ENCODE peak calls at places on chromosomes 4 and X, in eight cellular contexts. One of them, this sample, is unnamed.
A peak's percentile ranks its signal among the peaks of the same experiment; 100 is the strongest.

GRCh38 chrX:119690921-119691716 is 1.8 kb downstream of the SEPTIN6 start:
- DNase-seq in astrocyte of the spinal cord: no peak
- DNase-seq in IMR-90: peak; percentile 51
- DNase-seq in choroid plexus epithelial cell: no peak
- DNase-seq in stimulated activated CD4-positive, alpha-beta T cell treated with anti-CD3 and anti-CD28 coated beads, Interleukin-1b, Interleukin-23, amount 100 ng/mL, for 24 hours: peak; percentile 40
- DNase-seq in ascending aorta: no peak
- DNase-seq in HT1080: no peak
- DNase-seq in tibial nerve: no peak
- DNase-seq in this sample: no peak

GRCh38 chr4:88649716-88650115 is 47.9 kb downstream of the NAP1L5 start:
- DNase-seq in astrocyte of the spinal cord: no peak
- DNase-seq in IMR-90: no peak
- DNase-seq in choroid plexus epithelial cell: no peak
- DNase-seq in stimulated activated CD4-positive, alpha-beta T cell treated with anti-CD3 and anti-CD28 coated beads, Interleukin-1b, Interleukin-23, amount 100 ng/mL, for 24 hours: no peak
- DNase-seq in ascending aorta: no peak
- DNase-seq in HT1080: no peak
- DNase-seq in tibial nerve: no peak
- DNase-seq in this sample: no peak

GRCh38 chr4:77564231-77564630 is 41.4 kb upstream of the CXCL13 start:
- DNase-seq in astrocyte of the spinal cord: no peak
- DNase-seq in IMR-90: no peak
- DNase-seq in choroid plexus epithelial cell: peak; percentile 65
- DNase-seq in stimulated activated CD4-positive, alpha-beta T cell treated with anti-CD3 and anti-CD28 coated beads, Interleukin-1b, Interleukin-23, amount 100 ng/mL, for 24 hours: no peak
- DNase-seq in ascending aorta: no peak
- DNase-seq in HT1080: no peak
- DNase-seq in tibial nerve: peak; percentile 78
- DNase-seq in this sample: no peak

GRCh38 chr4:164239976-164240375 is 514.0 kb upstream of the SMIM31 start:
- DNase-seq in astrocyte of the spinal cord: peak; percentile 19
- DNase-seq in IMR-90: no peak
- DNase-seq in choroid plexus epithelial cell: peak; percentile 47
- DNase-seq in stimulated activated CD4-positive, alpha-beta T cell treated with anti-CD3 and anti-CD28 coated beads, Interleukin-1b, Interleukin-23, amount 100 ng/mL, for 24 hours: no peak
- DNase-seq in ascending aorta: no peak
- DNase-seq in HT1080: no peak
- DNase-seq in tibial nerve: no peak
- DNase-seq in this sample: no peak

GRCh38 chrX:29315931-29316330 is 728.7 kb downstream of the IL1RAPL1 start:
- DNase-seq in astrocyte of the spinal cord: no peak
- DNase-seq in IMR-90: no peak
- DNase-seq in choroid plexus epithelial cell: no peak
- DNase-seq in stimulated activated CD4-positive, alpha-beta T cell treated with anti-CD3 and anti-CD28 coated beads, Interleukin-1b, Interleukin-23, amount 100 ng/mL, for 24 hours: no peak
- DNase-seq in ascending aorta: no peak
- DNase-seq in HT1080: no peak
- DNase-seq in tibial nerve: no peak
- DNase-seq in this sample: no peak

GRCh38 chrX:47802589-47802988 is 34.1 kb upstream of the ZNF81 start:
- DNase-seq in astrocyte of the spinal cord: peak; percentile 7
- DNase-seq in IMR-90: peak; percentile 8
- DNase-seq in choroid plexus epithelial cell: peak; percentile 44
- DNase-seq in stimulated activated CD4-positive, alpha-beta T cell treated with anti-CD3 and anti-CD28 coated beads, Interleukin-1b, Interleukin-23, amount 100 ng/mL, for 24 hours: no peak
- DNase-seq in ascending aorta: no peak
- DNase-seq in HT1080: no peak
- DNase-seq in tibial nerve: no peak
- DNase-seq in this sample: no peak

GRCh38 chr4:169663894-169664293 is 43.5 kb downstream of the CLCN3 start:
- DNase-seq in astrocyte of the spinal cord: peak; percentile 52
- DNase-seq in IMR-90: peak; percentile 31
- DNase-seq in choroid plexus epithelial cell: peak; percentile 30
- DNase-seq in stimulated activated CD4-positive, alpha-beta T cell treated with anti-CD3 and anti-CD28 coated beads, Interleukin-1b, Interleukin-23, amount 100 ng/mL, for 24 hours: no peak
- DNase-seq in ascending aorta: no peak
- DNase-seq in HT1080: peak; percentile 65
- DNase-seq in tibial nerve: no peak
- DNase-seq in this sample: peak; percentile 3

GRCh38 chr4:176340871-176341685 is 21.3 kb downstream of the SPCS3 start:
- DNase-seq in astrocyte of the spinal cord: peak; percentile 69
- DNase-seq in IMR-90: peak; percentile 66
- DNase-seq in choroid plexus epithelial cell: peak; percentile 75
- DNase-seq in stimulated activated CD4-positive, alpha-beta T cell treated with anti-CD3 and anti-CD28 coated beads, Interleukin-1b, Interleukin-23, amount 100 ng/mL, for 24 hours: no peak
- DNase-seq in ascending aorta: no peak
- DNase-seq in HT1080: peak; percentile 55
- DNase-seq in tibial nerve: peak; percentile 47
- DNase-seq in this sample: peak; percentile 38

GRCh38 chr4:40310225-40310624 is 24.9 kb upstream of the CHRNA9 start:
- DNase-seq in astrocyte of the spinal cord: no peak
- DNase-seq in IMR-90: no peak
- DNase-seq in choroid plexus epithelial cell: no peak
- DNase-seq in stimulated activated CD4-positive, alpha-beta T cell treated with anti-CD3 and anti-CD28 coated beads, Interleukin-1b, Interleukin-23, amount 100 ng/mL, for 24 hours: no peak
- DNase-seq in ascending aorta: no peak
- DNase-seq in HT1080: no peak
- DNase-seq in tibial nerve: no peak
- DNase-seq in this sample: no peak

GRCh38 chr4:139167774-139168444 is 9.1 kb downstream of the ELF2 start:
- DNase-seq in astrocyte of the spinal cord: peak; percentile 30
- DNase-seq in IMR-90: peak; percentile 68
- DNase-seq in choroid plexus epithelial cell: peak; percentile 71
- DNase-seq in stimulated activated CD4-positive, alpha-beta T cell treated with anti-CD3 and anti-CD28 coated beads, Interleukin-1b, Interleukin-23, amount 100 ng/mL, for 24 hours: no peak
- DNase-seq in ascending aorta: no peak
- DNase-seq in HT1080: peak; percentile 37
- DNase-seq in tibial nerve: peak; percentile 31
- DNase-seq in this sample: no peak

GRCh38 chr4:82852751-82853053 is 38.3 kb downstream of the SEC31A start:
- DNase-seq in astrocyte of the spinal cord: no peak
- DNase-seq in IMR-90: no peak
- DNase-seq in choroid plexus epithelial cell: no peak
- DNase-seq in stimulated activated CD4-positive, alpha-beta T cell treated with anti-CD3 and anti-CD28 coated beads, Interleukin-1b, Interleukin-23, amount 100 ng/mL, for 24 hours: no peak
- DNase-seq in ascending aorta: no peak
- DNase-seq in HT1080: no peak
- DNase-seq in tibial nerve: no peak
- DNase-seq in this sample: no peak

GRCh38 chrX:153853180-153853901 is 23.0 kb upstream of the PDZD4 start:
- DNase-seq in astrocyte of the spinal cord: no peak
- DNase-seq in IMR-90: no peak
- DNase-seq in choroid plexus epithelial cell: no peak
- DNase-seq in stimulated activated CD4-positive, alpha-beta T cell treated with anti-CD3 and anti-CD28 coated beads, Interleukin-1b, Interleukin-23, amount 100 ng/mL, for 24 hours: no peak
- DNase-seq in ascending aorta: no peak
- DNase-seq in HT1080: no peak
- DNase-seq in tibial nerve: no peak
- DNase-seq in this sample: no peak

GRCh38 chrX:37476571-37477188 is 94.8 kb upstream of the LANCL3 start:
- DNase-seq in astrocyte of the spinal cord: no peak
- DNase-seq in IMR-90: no peak
- DNase-seq in choroid plexus epithelial cell: no peak
- DNase-seq in stimulated activated CD4-positive, alpha-beta T cell treated with anti-CD3 and anti-CD28 coated beads, Interleukin-1b, Interleukin-23, amount 100 ng/mL, for 24 hours: no peak
- DNase-seq in ascending aorta: no peak
- DNase-seq in HT1080: no peak
- DNase-seq in tibial nerve: no peak
- DNase-seq in this sample: no peak

GRCh38 chr4:103934178-103934789 is 214.5 kb upstream of the TACR3 start:
- DNase-seq in astrocyte of the spinal cord: peak; percentile 65
- DNase-seq in IMR-90: peak; percentile 28
- DNase-seq in choroid plexus epithelial cell: peak; percentile 63
- DNase-seq in stimulated activated CD4-positive, alpha-beta T cell treated with anti-CD3 and anti-CD28 coated beads, Interleukin-1b, Interleukin-23, amount 100 ng/mL, for 24 hours: no peak
- DNase-seq in ascending aorta: no peak
- DNase-seq in HT1080: peak; percentile 26
- DNase-seq in tibial nerve: peak; percentile 42
- DNase-seq in this sample: peak; percentile 48

GRCh38 chr4:128229458-128229805 is 58.2 kb downstream of the PGRMC2 start:
- DNase-seq in astrocyte of the spinal cord: no peak
- DNase-seq in IMR-90: peak; percentile 43
- DNase-seq in choroid plexus epithelial cell: peak; percentile 36
- DNase-seq in stimulated activated CD4-positive, alpha-beta T cell treated with anti-CD3 and anti-CD28 coated beads, Interleukin-1b, Interleukin-23, amount 100 ng/mL, for 24 hours: no peak
- DNase-seq in ascending aorta: no peak
- DNase-seq in HT1080: no peak
- DNase-seq in tibial nerve: no peak
- DNase-seq in this sample: no peak

GRCh38 chr4:43014266-43014665 is 121.8 kb downstream of the GRXCR1 start:
- DNase-seq in astrocyte of the spinal cord: no peak
- DNase-seq in IMR-90: no peak
- DNase-seq in choroid plexus epithelial cell: no peak
- DNase-seq in stimulated activated CD4-positive, alpha-beta T cell treated with anti-CD3 and anti-CD28 coated beads, Interleukin-1b, Interleukin-23, amount 100 ng/mL, for 24 hours: no peak
- DNase-seq in ascending aorta: no peak
- DNase-seq in HT1080: no peak
- DNase-seq in tibial nerve: no peak
- DNase-seq in this sample: no peak

GRCh38 chr4:15912961-15913630 is 25.4 kb downstream of the FGFBP1 start:
- DNase-seq in astrocyte of the spinal cord: no peak
- DNase-seq in IMR-90: peak; percentile 33
- DNase-seq in choroid plexus epithelial cell: peak; percentile 76
- DNase-seq in stimulated activated CD4-positive, alpha-beta T cell treated with anti-CD3 and anti-CD28 coated beads, Interleukin-1b, Interleukin-23, amount 100 ng/mL, for 24 hours: no peak
- DNase-seq in ascending aorta: no peak
- DNase-seq in HT1080: no peak
- DNase-seq in tibial nerve: no peak
- DNase-seq in this sample: no peak

GRCh38 chr4:177272007-177272406 is 37.7 kb upstream of the NEIL3 start:
- DNase-seq in astrocyte of the spinal cord: no peak
- DNase-seq in IMR-90: no peak
- DNase-seq in choroid plexus epithelial cell: no peak
- DNase-seq in stimulated activated CD4-positive, alpha-beta T cell treated with anti-CD3 and anti-CD28 coated beads, Interleukin-1b, Interleukin-23, amount 100 ng/mL, for 24 hours: no peak
- DNase-seq in ascending aorta: no peak
- DNase-seq in HT1080: no peak
- DNase-seq in tibial nerve: no peak
- DNase-seq in this sample: no peak

GRCh38 chrX:69531031-69531755 is 27.1 kb downstream of the NALF2 start:
- DNase-seq in astrocyte of the spinal cord: no peak
- DNase-seq in IMR-90: no peak
- DNase-seq in choroid plexus epithelial cell: no peak
- DNase-seq in stimulated activated CD4-positive, alpha-beta T cell treated with anti-CD3 and anti-CD28 coated beads, Interleukin-1b, Interleukin-23, amount 100 ng/mL, for 24 hours: no peak
- DNase-seq in ascending aorta: no peak
- DNase-seq in HT1080: no peak
- DNase-seq in tibial nerve: no peak
- DNase-seq in this sample: no peak

GRCh38 chr4:39514888-39515401 is 12.3 kb downstream of the UGDH start:
- DNase-seq in astrocyte of the spinal cord: peak; percentile 34
- DNase-seq in IMR-90: peak; percentile 66
- DNase-seq in choroid plexus epithelial cell: peak; percentile 34
- DNase-seq in stimulated activated CD4-positive, alpha-beta T cell treated with anti-CD3 and anti-CD28 coated beads, Interleukin-1b, Interleukin-23, amount 100 ng/mL, for 24 hours: no peak
- DNase-seq in ascending aorta: no peak
- DNase-seq in HT1080: no peak
- DNase-seq in tibial nerve: no peak
- DNase-seq in this sample: no peak

GRCh38 chrX:124518888-124519287 is 172.5 kb downstream of the SH2D1A start:
- DNase-seq in astrocyte of the spinal cord: peak; percentile 22
- DNase-seq in IMR-90: peak; percentile 7
- DNase-seq in choroid plexus epithelial cell: no peak
- DNase-seq in stimulated activated CD4-positive, alpha-beta T cell treated with anti-CD3 and anti-CD28 coated beads, Interleukin-1b, Interleukin-23, amount 100 ng/mL, for 24 hours: no peak
- DNase-seq in ascending aorta: no peak
- DNase-seq in HT1080: peak; percentile 79
- DNase-seq in tibial nerve: no peak
- DNase-seq in this sample: no peak

GRCh38 chrX:55489315-55490009 is at the start of gene USP51:
- DNase-seq in astrocyte of the spinal cord: peak; percentile 18
- DNase-seq in IMR-90: peak; percentile 51
- DNase-seq in choroid plexus epithelial cell: peak; percentile 65
- DNase-seq in stimulated activated CD4-positive, alpha-beta T cell treated with anti-CD3 and anti-CD28 coated beads, Interleukin-1b, Interleukin-23, amount 100 ng/mL, for 24 hours: no peak
- DNase-seq in ascending aorta: no peak
- DNase-seq in HT1080: no peak
- DNase-seq in tibial nerve: peak; percentile 36
- DNase-seq in this sample: no peak

GRCh38 chr4:114027596-114027995 is 48.1 kb upstream of the ARSJ start:
- DNase-seq in astrocyte of the spinal cord: no peak
- DNase-seq in IMR-90: no peak
- DNase-seq in choroid plexus epithelial cell: no peak
- DNase-seq in stimulated activated CD4-positive, alpha-beta T cell treated with anti-CD3 and anti-CD28 coated beads, Interleukin-1b, Interleukin-23, amount 100 ng/mL, for 24 hours: no peak
- DNase-seq in ascending aorta: no peak
- DNase-seq in HT1080: no peak
- DNase-seq in tibial nerve: no peak
- DNase-seq in this sample: no peak

GRCh38 chr4:141900841-141901240 is 264.5 kb downstream of the IL15 start:
- DNase-seq in astrocyte of the spinal cord: no peak
- DNase-seq in IMR-90: no peak
- DNase-seq in choroid plexus epithelial cell: no peak
- DNase-seq in stimulated activated CD4-positive, alpha-beta T cell treated with anti-CD3 and anti-CD28 coated beads, Interleukin-1b, Interleukin-23, amount 100 ng/mL, for 24 hours: no peak
- DNase-seq in ascending aorta: no peak
- DNase-seq in HT1080: no peak
- DNase-seq in tibial nerve: no peak
- DNase-seq in this sample: no peak

GRCh38 chr4:72418458-72418857 is 150.6 kb downstream of the ADAMTS3 start:
- DNase-seq in astrocyte of the spinal cord: peak; percentile 80
- DNase-seq in IMR-90: peak; percentile 60
- DNase-seq in choroid plexus epithelial cell: peak; percentile 84
- DNase-seq in stimulated activated CD4-positive, alpha-beta T cell treated with anti-CD3 and anti-CD28 coated beads, Interleukin-1b, Interleukin-23, amount 100 ng/mL, for 24 hours: no peak
- DNase-seq in ascending aorta: no peak
- DNase-seq in HT1080: peak; percentile 87
- DNase-seq in tibial nerve: peak; percentile 40
- DNase-seq in this sample: peak; percentile 53

GRCh38 chr4:159206427-159206871 is 103.6 kb downstream of the RAPGEF2 start:
- DNase-seq in astrocyte of the spinal cord: peak; percentile 36
- DNase-seq in IMR-90: peak; percentile 76
- DNase-seq in choroid plexus epithelial cell: peak; percentile 52
- DNase-seq in stimulated activated CD4-positive, alpha-beta T cell treated with anti-CD3 and anti-CD28 coated beads, Interleukin-1b, Interleukin-23, amount 100 ng/mL, for 24 hours: peak; percentile 26
- DNase-seq in ascending aorta: no peak
- DNase-seq in HT1080: no peak
- DNase-seq in tibial nerve: no peak
- DNase-seq in this sample: no peak

GRCh38 chr4:170868191-170868590 is 778.4 kb upstream of the AADAT start:
- DNase-seq in astrocyte of the spinal cord: no peak
- DNase-seq in IMR-90: no peak
- DNase-seq in choroid plexus epithelial cell: no peak
- DNase-seq in stimulated activated CD4-positive, alpha-beta T cell treated with anti-CD3 and anti-CD28 coated beads, Interleukin-1b, Interleukin-23, amount 100 ng/mL, for 24 hours: no peak
- DNase-seq in ascending aorta: no peak
- DNase-seq in HT1080: peak; percentile 69
- DNase-seq in tibial nerve: no peak
- DNase-seq in this sample: no peak

GRCh38 chr4:184280591-184281071 is 63.0 kb upstream of the ENPP6 start:
- DNase-seq in astrocyte of the spinal cord: no peak
- DNase-seq in IMR-90: no peak
- DNase-seq in choroid plexus epithelial cell: no peak
- DNase-seq in stimulated activated CD4-positive, alpha-beta T cell treated with anti-CD3 and anti-CD28 coated beads, Interleukin-1b, Interleukin-23, amount 100 ng/mL, for 24 hours: no peak
- DNase-seq in ascending aorta: no peak
- DNase-seq in HT1080: no peak
- DNase-seq in tibial nerve: no peak
- DNase-seq in this sample: no peak

GRCh38 chrX:1163231-1163630 is 49.2 kb downstream of the CRLF2 start:
- DNase-seq in astrocyte of the spinal cord: no peak
- DNase-seq in IMR-90: no peak
- DNase-seq in choroid plexus epithelial cell: no peak
- DNase-seq in stimulated activated CD4-positive, alpha-beta T cell treated with anti-CD3 and anti-CD28 coated beads, Interleukin-1b, Interleukin-23, amount 100 ng/mL, for 24 hours: no peak
- DNase-seq in ascending aorta: no peak
- DNase-seq in HT1080: no peak
- DNase-seq in tibial nerve: no peak
- DNase-seq in this sample: no peak

GRCh38 chr4:169338246-169338645 is 67.5 kb upstream of the SH3RF1 start:
- DNase-seq in astrocyte of the spinal cord: no peak
- DNase-seq in IMR-90: peak; percentile 79
- DNase-seq in choroid plexus epithelial cell: peak; percentile 10
- DNase-seq in stimulated activated CD4-positive, alpha-beta T cell treated with anti-CD3 and anti-CD28 coated beads, Interleukin-1b, Interleukin-23, amount 100 ng/mL, for 24 hours: no peak
- DNase-seq in ascending aorta: no peak
- DNase-seq in HT1080: no peak
- DNase-seq in tibial nerve: no peak
- DNase-seq in this sample: no peak

GRCh38 chrX:115630204-115630603 is 69.2 kb downstream of the PLS3 start:
- DNase-seq in astrocyte of the spinal cord: no peak
- DNase-seq in IMR-90: no peak
- DNase-seq in choroid plexus epithelial cell: no peak
- DNase-seq in stimulated activated CD4-positive, alpha-beta T cell treated with anti-CD3 and anti-CD28 coated beads, Interleukin-1b, Interleukin-23, amount 100 ng/mL, for 24 hours: no peak
- DNase-seq in ascending aorta: no peak
- DNase-seq in HT1080: no peak
- DNase-seq in tibial nerve: no peak
- DNase-seq in this sample: no peak

GRCh38 chrX:39969099-39969825 is 128.5 kb downstream of the BCOR start:
- DNase-seq in astrocyte of the spinal cord: no peak
- DNase-seq in IMR-90: no peak
- DNase-seq in choroid plexus epithelial cell: peak; percentile 16
- DNase-seq in stimulated activated CD4-positive, alpha-beta T cell treated with anti-CD3 and anti-CD28 coated beads, Interleukin-1b, Interleukin-23, amount 100 ng/mL, for 24 hours: no peak
- DNase-seq in ascending aorta: no peak
- DNase-seq in HT1080: no peak
- DNase-seq in tibial nerve: no peak
- DNase-seq in this sample: no peak

GRCh38 chr4:169899295-169899694 is 126.9 kb downstream of the MFAP3L start:
- DNase-seq in astrocyte of the spinal cord: peak; percentile 65
- DNase-seq in IMR-90: no peak
- DNase-seq in choroid plexus epithelial cell: peak; percentile 4
- DNase-seq in stimulated activated CD4-positive, alpha-beta T cell treated with anti-CD3 and anti-CD28 coated beads, Interleukin-1b, Interleukin-23, amount 100 ng/mL, for 24 hours: no peak
- DNase-seq in ascending aorta: no peak
- DNase-seq in HT1080: peak; percentile 99
- DNase-seq in tibial nerve: no peak
- DNase-seq in this sample: peak; percentile 75

GRCh38 chr4:165440415-165440882 is 61.6 kb downstream of the CPE start:
- DNase-seq in astrocyte of the spinal cord: peak; percentile 93
- DNase-seq in IMR-90: peak; percentile 63
- DNase-seq in choroid plexus epithelial cell: peak; percentile 82
- DNase-seq in stimulated activated CD4-positive, alpha-beta T cell treated with anti-CD3 and anti-CD28 coated beads, Interleukin-1b, Interleukin-23, amount 100 ng/mL, for 24 hours: no peak
- DNase-seq in ascending aorta: no peak
- DNase-seq in HT1080: peak; percentile 93
- DNase-seq in tibial nerve: no peak
- DNase-seq in this sample: peak; percentile 92